ENCODE peak calls at places on chromosome 17, in nine cellular contexts. E, Q, R, C, U, Z, J, M and I are unnamed samples.

GRCh38 chr17:16191604-16192003 is 23.7 kb downstream of the NCOR1 start:
- DNase-seq in Z (no peak), C (no peak), Q (no peak), U (no peak), M (no peak), E (no peak), J (no peak), R (no peak), I (no peak)

GRCh38 chr17:48028736-48029135 is 8.9 kb downstream of the COPZ2 start:
- DNase-seq in M (no peak), J (no peak), E (no peak), C (no peak), Z (no peak), U (no peak), Q (no peak), R (no peak), I (no peak)

GRCh38 chr17:71791311-71791710 is 329.5 kb upstream of the SOX9 start:
- DNase-seq in R (no peak), J (no peak), Q (no peak), U (no peak), Z (no peak), M (no peak), E (no peak), C (no peak), I (no peak)

GRCh38 chr17:53629188-53629587 is 193.5 kb upstream of the KIF2B start:
- DNase-seq in Q (peak), M (no peak), J (no peak), Z (no peak), C (no peak), R (no peak), U (no peak), E (no peak), I (no peak)

GRCh38 chr17:8162232-8162996 is at the start of gene VAMP2:
- DNase-seq in Z (peak), C (peak), E (no peak), R (peak), M (peak), U (peak), J (peak), Q (peak), I (peak)

GRCh38 chr17:75341784-75342183 is 52.6 kb upstream of the SLC25A19 start:
- DNase-seq in C (no peak), Z (no peak), M (no peak), R (no peak), J (no peak), E (no peak), Q (no peak), U (no peak), I (no peak)

GRCh38 chr17:10092595-10092994 is 105.8 kb downstream of the GAS7 start:
- DNase-seq in J (no peak), E (no peak), R (no peak), Z (no peak), U (no peak), M (no peak), C (no peak), Q (no peak), I (no peak)

GRCh38 chr17:1047177-1047885 is 50.4 kb downstream of the TIMM22 start:
- DNase-seq in R (no peak), M (no peak), U (peak), Q (no peak), J (no peak), E (no peak), C (no peak), Z (peak), I (no peak)

GRCh38 chr17:38361700-38362465 is 10.2 kb downstream of the SOCS7 start:
- DNase-seq in M (no peak), U (peak), Q (no peak), C (no peak), R (no peak), Z (no peak), E (peak), J (no peak), I (no peak)

GRCh38 chr17:60610481-60610880 is 10.5 kb downstream of the PPM1D start:
- DNase-seq in Z (no peak), C (no peak), E (no peak), J (no peak), R (no peak), Q (no peak), U (peak), M (no peak), I (no peak)

GRCh38 chr17:3887394-3887793 is 5.5 kb downstream of the CAMKK1 start:
- DNase-seq in J (no peak), C (no peak), R (no peak), M (no peak), Z (no peak), Q (no peak), U (no peak), E (no peak), I (no peak)

GRCh38 chr17:13419676-13420075 is 182.1 kb downstream of the HS3ST3A1 start:
- DNase-seq in E (no peak), M (no peak), Q (no peak), R (no peak), Z (no peak), U (no peak), C (no peak), J (no peak), I (no peak)

GRCh38 chr17:64448665-64449512 is at the start of gene MILR1:
- DNase-seq in Q (peak), E (peak), C (peak), U (no peak), Z (no peak), M (no peak), J (no peak), R (no peak), I (peak)

GRCh38 chr17:49632201-49632600 is 45.7 kb downstream of the SPOP start:
- DNase-seq in C (no peak), Q (no peak), J (no peak), M (no peak), R (no peak), E (no peak), Z (no peak), U (no peak), I (no peak)

GRCh38 chr17:57603541-57603940 is 141.6 kb downstream of the CCDC182 start:
- DNase-seq in R (no peak), E (no peak), J (no peak), Q (no peak), M (no peak), C (no peak), Z (no peak), U (no peak), I (no peak)

GRCh38 chr17:75742337-75742736 is 21.1 kb downstream of the ITGB4 start:
- DNase-seq in U (no peak), C (no peak), Q (no peak), E (no peak), R (no peak), J (no peak), Z (no peak), M (no peak), I (no peak)

GRCh38 chr17:78300962-78301820 is 58.7 kb downstream of the SOCS3 start:
- DNase-seq in C (no peak), R (no peak), U (no peak), Q (peak), M (no peak), E (no peak), Z (no peak), J (no peak), I (no peak)

GRCh38 chr17:1398900-1399299 is 1.1 kb downstream of the YWHAE start:
- DNase-seq in Q (peak), R (no peak), M (no peak), Z (no peak), U (peak), J (peak), C (no peak), E (peak), I (no peak)

GRCh38 chr17:3885970-3886369 is 6.9 kb downstream of the CAMKK1 start:
- DNase-seq in C (no peak), U (no peak), R (no peak), E (no peak), M (no peak), Z (no peak), J (no peak), Q (peak), I (no peak)

GRCh38 chr17:7213895-7214299 is 5.7 kb downstream of the DLG4 start:
- DNase-seq in U (peak), C (no peak), R (peak), E (peak), Q (peak), M (peak), J (peak), Z (peak), I (peak)

GRCh38 chr17:65154770-65155589 is 17.8 kb downstream of the RGS9 start:
- DNase-seq in Z (no peak), M (no peak), J (no peak), R (no peak), C (no peak), U (no peak), E (no peak), Q (peak), I (no peak)

GRCh38 chr17:78168906-78169793 is 769 bp downstream of the SYNGR2 start:
- DNase-seq in E (peak), C (no peak), R (peak), U (peak), Q (peak), Z (peak), J (no peak), M (peak), I (peak)